ENCODE peak calls at places on chromosomes 12 and 14, in nine cellular contexts. X, B, L, T, U, O, D, Y and F are unnamed samples.

GRCh38 chr12:49843411-49843810 is 505 bp upstream of the BCDIN3D start:
- DNase-seq in X (no peak), B (no peak), L (no peak), T (no peak), U (no peak), O (no peak), D (no peak), Y (no peak), F (no peak)

GRCh38 chr14:100706860-100707259 is 19.8 kb upstream of the DLK1 start:
- DNase-seq in X (no peak), B (no peak), L (no peak), T (no peak), U (no peak), O (no peak), D (no peak), Y (no peak), F (no peak)

GRCh38 chr12:47216150-47216677 is 136.5 kb upstream of the AMIGO2 start:
- DNase-seq in X (no peak), B (peak), L (no peak), T (no peak), U (peak), O (peak), D (no peak), Y (no peak), F (peak)

GRCh38 chr14:76584271-76584702 is 177.0 kb upstream of the VASH1 start:
- DNase-seq in X (no peak), B (no peak), L (no peak), T (no peak), U (no peak), O (no peak), D (no peak), Y (no peak), F (no peak)

GRCh38 chr12:84875241-84875640 is 37.4 kb downstream of the SLC6A15 start:
- DNase-seq in X (no peak), B (no peak), L (no peak), T (no peak), U (no peak), O (no peak), D (no peak), Y (peak), F (no peak)

GRCh38 chr12:119695034-119695433 is 27.1 kb downstream of the PRKAB1 start:
- DNase-seq in X (no peak), B (no peak), L (no peak), T (no peak), U (no peak), O (no peak), D (peak), Y (peak), F (no peak)

GRCh38 chr14:105140581-105140980 is 28.0 kb downstream of the JAG2 start:
- DNase-seq in X (peak), B (no peak), L (no peak), T (no peak), U (no peak), O (no peak), D (no peak), Y (no peak), F (no peak)

GRCh38 chr14:91114079-91115065 is 499 bp downstream of the DGLUCY start:
- DNase-seq in X (peak), B (no peak), L (peak), T (no peak), U (peak), O (peak), D (peak), Y (peak), F (peak)

GRCh38 chr12:124663771-124664366 is 96.5 kb upstream of the NCOR2 start:
- DNase-seq in X (no peak), B (no peak), L (no peak), T (no peak), U (no peak), O (no peak), D (no peak), Y (no peak), F (no peak)